ENCODE peak calls at places on chromosomes 4 and X, in ten cellular contexts. Q, L, K, A, V, P, D, W, T and C are unnamed samples.

GRCh38 chr4:128455076-128455345 is 167.4 kb upstream of the PGRMC2 start:
- DNase-seq in V (no peak), L (no peak), P (no peak), T (peak; percentile 68), A (no peak), K (no peak), W (no peak), Q (no peak), D (no peak), C (no peak)

GRCh38 chr4:88447339-88447738 is 9.6 kb upstream of the HERC5 start:
- DNase-seq in Q (no peak), W (no peak), L (no peak), V (no peak), T (no peak), K (no peak), A (no peak), P (no peak), D (no peak), C (no peak)

GRCh38 chrX:109840585-109840984 is 107.5 kb upstream of the ACSL4 start:
- DNase-seq in V (peak; percentile 47), A (no peak), D (peak; percentile 97), Q (no peak), T (no peak), L (no peak), P (peak; percentile 23), K (no peak), W (peak; percentile 70), C (peak; percentile 38)

GRCh38 chr4:52841707-52842456 is 20.2 kb upstream of the RASL11B start:
- DNase-seq in W (peak; percentile 54), P (no peak), D (peak; percentile 71), V (no peak), A (no peak), Q (no peak), T (no peak), K (no peak), L (no peak), C (no peak)

GRCh38 chr4:169024762-169025161 is 14.7 kb upstream of the CBR4 start:
- DNase-seq in K (no peak), D (peak; percentile 72), P (no peak), T (no peak), V (no peak), Q (no peak), L (no peak), A (no peak), W (no peak), C (no peak)

GRCh38 chrX:153492153-153492454 is 2.7 kb upstream of the BGN start:
- DNase-seq in W (no peak), K (no peak), T (no peak), Q (no peak), A (no peak), V (no peak), L (no peak), D (no peak), P (no peak), C (no peak)

GRCh38 chrX:103687696-103688191 is 1.2 kb upstream of the MORF4L2 start:
- DNase-seq in V (peak; percentile 52), L (peak; percentile 18), Q (peak; percentile 24), W (peak; percentile 79), A (peak; percentile 54), T (peak; percentile 63), P (peak; percentile 70), K (peak; percentile 45), D (peak; percentile 85), C (peak; percentile 66)

GRCh38 chrX:17846045-17846444 is 15.1 kb downstream of the RAI2 start:
- DNase-seq in T (no peak), L (no peak), A (no peak), W (peak; percentile 28), D (no peak), P (no peak), Q (no peak), V (no peak), K (no peak), C (no peak)

GRCh38 chrX:150099316-150099715 is 161.0 kb upstream of the EOLA2 start:
- DNase-seq in L (no peak), T (no peak), A (no peak), P (no peak), Q (no peak), V (no peak), D (no peak), W (no peak), K (no peak), C (no peak)

GRCh38 chr4:121370729-121371325 is 10.0 kb downstream of the QRFPR start:
- DNase-seq in W (peak; percentile 52), P (no peak), K (peak; percentile 26), A (peak; percentile 45), T (peak; percentile 84), V (peak; percentile 14), D (peak; percentile 58), Q (no peak), L (no peak), C (no peak)

GRCh38 chrX:2931612-2932011 is 2.5 kb upstream of the ARSD start:
- DNase-seq in T (no peak), D (no peak), K (no peak), L (no peak), P (no peak), Q (no peak), A (no peak), V (no peak), W (no peak), C (no peak)

GRCh38 chr4:29131304-29131703 is 1588.9 kb upstream of the PCDH7 start:
- DNase-seq in A (no peak), V (no peak), L (no peak), W (no peak), T (no peak), D (no peak), P (no peak), Q (no peak), K (no peak), C (no peak)

GRCh38 chr4:85821688-85822087 is 346.7 kb downstream of the ARHGAP24 start:
- DNase-seq in P (no peak), W (no peak), K (no peak), A (no peak), V (no peak), T (no peak), L (no peak), D (no peak), Q (no peak), C (no peak)

GRCh38 chrX:83008415-83008814 is 499.7 kb upstream of the POU3F4 start:
- DNase-seq in T (peak; percentile 83), V (peak; percentile 5), K (no peak), L (no peak), Q (no peak), D (no peak), A (no peak), P (no peak), W (no peak), C (no peak)

GRCh38 chrX:152074163-152074562 is 64.2 kb downstream of the MAGEA10 start:
- DNase-seq in P (no peak), K (no peak), Q (no peak), L (no peak), W (no peak), D (no peak), T (no peak), V (no peak), A (no peak), C (no peak)

GRCh38 chr4:3747582-3747906 is 18.6 kb upstream of the ADRA2C start:
- DNase-seq in V (peak; percentile 41), T (no peak), Q (no peak), P (no peak), A (no peak), L (no peak), D (peak; percentile 4), K (no peak), W (no peak), C (no peak)

GRCh38 chr4:8775121-8775520 is 96.5 kb downstream of the HMX1 start:
- DNase-seq in T (no peak), A (no peak), W (no peak), Q (no peak), L (no peak), V (no peak), P (no peak), D (no peak), K (no peak), C (no peak)

GRCh38 chr4:167908816-167909215 is 183.5 kb upstream of the ANXA10 start:
- DNase-seq in P (no peak), K (no peak), D (no peak), L (no peak), A (no peak), T (no peak), W (no peak), V (no peak), Q (no peak), C (no peak)

DNA sequence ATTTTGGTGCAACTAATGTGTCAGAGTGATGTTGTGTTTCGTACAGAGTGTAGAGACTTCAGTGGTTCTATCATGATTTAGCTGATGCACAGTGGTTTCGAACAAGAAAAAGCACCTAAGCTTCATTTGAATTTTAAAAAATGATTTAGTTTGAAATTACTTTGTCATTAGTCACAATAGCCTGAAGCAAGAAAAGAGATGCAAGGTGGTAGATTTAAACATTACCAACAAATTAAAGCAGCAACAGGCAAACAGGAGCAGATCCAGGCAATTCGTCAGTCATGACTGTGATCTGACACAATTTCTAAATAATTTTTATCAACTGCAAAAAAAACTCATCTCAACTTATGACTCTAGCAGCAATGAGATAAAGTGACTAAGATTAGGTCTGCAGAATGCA is 24.6 kb upstream of the COX7B2 start:
- DNase-seq in V (no peak), P (no peak), K (no peak), L (no peak), D (no peak), W (no peak), Q (no peak), T (no peak), A (no peak), C (no peak)
- H3K4me1 ChIP-seq in V (no peaks in the 10 kb centered on the region), P (no peaks in the 10 kb centered on the region), K (no peaks in the 10 kb centered on the region), L (no peaks in the 10 kb centered on the region), D (no peaks in the 10 kb centered on the region), W (no peaks in the 10 kb centered on the region), Q (no peaks in the 10 kb centered on the region), T (no peaks in the 10 kb centered on the region), A (no peaks in the 10 kb centered on the region), C (peaks cover 2% of the 10 kb centered on the region)

GRCh38 chrX:40152173-40152705 is 54.5 kb upstream of the BCOR start:
- DNase-seq in W (no peak), A (no peak), P (no peak), V (no peak), T (no peak), K (peak; percentile 32), D (no peak), Q (no peak), L (no peak), C (no peak)
- H3K4me1 ChIP-seq in W (peaks cover 7% of the 10 kb centered on the region), A (no peaks in the 10 kb centered on the region), P (no peaks in the 10 kb centered on the region), V (peaks cover 46% of the 10 kb centered on the region), T (peaks cover 13% of the 10 kb centered on the region), K (peaks cover 24% of the 10 kb centered on the region), D (peaks cover 47% of the 10 kb centered on the region), Q (peaks cover 1% of the 10 kb centered on the region), L (peaks cover 13% of the 10 kb centered on the region), C (peaks cover 7% of the 10 kb centered on the region)

DNA sequence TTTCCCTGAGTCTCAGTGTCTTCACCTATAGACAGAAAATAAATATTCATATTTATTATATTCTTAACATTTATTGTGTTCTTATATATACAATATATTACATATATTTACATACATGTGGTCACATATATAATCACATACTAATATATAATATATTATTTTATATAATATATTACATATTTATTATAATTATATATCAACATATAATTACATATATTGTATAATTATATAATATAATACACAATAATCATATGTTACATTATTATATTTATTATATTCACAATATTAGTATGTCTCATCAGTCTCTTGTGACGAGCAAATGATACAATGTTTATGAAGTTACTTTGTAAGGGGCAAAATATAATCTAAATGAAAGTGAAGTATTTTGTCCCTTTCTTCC is 87.7 kb downstream of the KDR start:
- DNase-seq in P (no peak), A (no peak), K (no peak), D (no peak), L (no peak), Q (no peak), W (no peak), T (no peak), V (no peak), C (no peak)
- H3K4me1 ChIP-seq in P (peaks cover 3% of the 10 kb centered on the region), A (no peaks in the 10 kb centered on the region), K (no peaks in the 10 kb centered on the region), D (peaks cover 2% of the 10 kb centered on the region), L (no peaks in the 10 kb centered on the region), Q (no peaks in the 10 kb centered on the region), W (peaks cover 10% of the 10 kb centered on the region), T (no peaks in the 10 kb centered on the region), V (peaks cover 2% of the 10 kb centered on the region), C (peaks cover 9% of the 10 kb centered on the region)

GRCh38 chr4:185835814-185836213 is 23.8 kb upstream of the SORBS2 start:
- DNase-seq in D (no peak), T (no peak), P (no peak), W (no peak), V (no peak), L (no peak), Q (no peak), K (no peak), A (no peak), C (no peak)
- H3K4me1 ChIP-seq in D (peaks cover 74% of the 10 kb centered on the region), T (no peaks in the 10 kb centered on the region), P (peaks cover 37% of the 10 kb centered on the region), W (peaks cover 15% of the 10 kb centered on the region), V (no peaks in the 10 kb centered on the region), L (no peaks in the 10 kb centered on the region), Q (no peaks in the 10 kb centered on the region), K (no peaks in the 10 kb centered on the region), A (peaks cover 36% of the 10 kb centered on the region), C (peaks cover 8% of the 10 kb centered on the region)